ENCODE peak calls at places on chromosome X, in ten cellular contexts. One of them, this sample, is unnamed.

GRCh38 chrX:44071070-44071645 is 98.0 kb upstream of the NDP start:
- DNase-seq in dorsolateral prefrontal cortex: peak
- DNase-seq in GM23248: peak
- DNase-seq in OCI-LY7: no peak
- DNase-seq in brain microvascular endothelial cell: no peak
- DNase-seq in CD4-positive, CD25-positive, alpha-beta regulatory T cell: no peak
- DNase-seq in fibroblast of lung: peak
- DNase-seq in ovary: no peak
- DNase-seq in cardiac muscle cell: no peak
- DNase-seq in HFF-Myc: no peak
- DNase-seq in this sample: no peak

GRCh38 chrX:77953708-77954107 is 15.7 kb downstream of the PGAM4 start:
- DNase-seq in dorsolateral prefrontal cortex: no peak
- DNase-seq in GM23248: peak
- DNase-seq in OCI-LY7: no peak
- DNase-seq in brain microvascular endothelial cell: peak
- DNase-seq in CD4-positive, CD25-positive, alpha-beta regulatory T cell: no peak
- DNase-seq in fibroblast of lung: peak
- DNase-seq in ovary: no peak
- DNase-seq in cardiac muscle cell: peak
- DNase-seq in HFF-Myc: no peak
- DNase-seq in this sample: no peak

GRCh38 chrX:39819921-39820849 is 277.6 kb downstream of the BCOR start:
- DNase-seq in dorsolateral prefrontal cortex: no peak
- DNase-seq in GM23248: no peak
- DNase-seq in OCI-LY7: no peak
- DNase-seq in brain microvascular endothelial cell: no peak
- DNase-seq in CD4-positive, CD25-positive, alpha-beta regulatory T cell: no peak
- DNase-seq in fibroblast of lung: no peak
- DNase-seq in ovary: no peak
- DNase-seq in cardiac muscle cell: peak
- DNase-seq in HFF-Myc: no peak
- DNase-seq in this sample: no peak

GRCh38 chrX:49246541-49246940 is 11.3 kb downstream of the CCDC22 start:
- DNase-seq in dorsolateral prefrontal cortex: no peak
- DNase-seq in GM23248: no peak
- DNase-seq in OCI-LY7: no peak
- DNase-seq in brain microvascular endothelial cell: no peak
- DNase-seq in CD4-positive, CD25-positive, alpha-beta regulatory T cell: no peak
- DNase-seq in fibroblast of lung: no peak
- DNase-seq in ovary: no peak
- DNase-seq in cardiac muscle cell: no peak
- DNase-seq in HFF-Myc: no peak
- DNase-seq in this sample: no peak

GRCh38 chrX:3124041-3124440 is 82.8 kb downstream of the ARSF start:
- DNase-seq in dorsolateral prefrontal cortex: no peak
- DNase-seq in GM23248: no peak
- DNase-seq in OCI-LY7: no peak
- DNase-seq in brain microvascular endothelial cell: peak
- DNase-seq in CD4-positive, CD25-positive, alpha-beta regulatory T cell: no peak
- DNase-seq in fibroblast of lung: peak
- DNase-seq in ovary: no peak
- DNase-seq in cardiac muscle cell: peak
- DNase-seq in HFF-Myc: no peak
- DNase-seq in this sample: peak

GRCh38 chrX:119055650-119056049 is 17.1 kb upstream of the CT47C1 start:
- DNase-seq in dorsolateral prefrontal cortex: no peak
- DNase-seq in GM23248: peak
- DNase-seq in OCI-LY7: no peak
- DNase-seq in brain microvascular endothelial cell: no peak
- DNase-seq in CD4-positive, CD25-positive, alpha-beta regulatory T cell: no peak
- DNase-seq in fibroblast of lung: peak
- DNase-seq in ovary: no peak
- DNase-seq in cardiac muscle cell: peak
- DNase-seq in HFF-Myc: no peak
- DNase-seq in this sample: no peak

GRCh38 chrX:46630141-46630540 is 56.6 kb downstream of the CHST7 start:
- DNase-seq in dorsolateral prefrontal cortex: no peak
- DNase-seq in GM23248: peak
- DNase-seq in OCI-LY7: no peak
- DNase-seq in brain microvascular endothelial cell: no peak
- DNase-seq in CD4-positive, CD25-positive, alpha-beta regulatory T cell: no peak
- DNase-seq in fibroblast of lung: peak
- DNase-seq in ovary: no peak
- DNase-seq in cardiac muscle cell: no peak
- DNase-seq in HFF-Myc: no peak
- DNase-seq in this sample: peak

GRCh38 chrX:264634-265455 is 16.3 kb upstream of the PLCXD1 start:
- DNase-seq in dorsolateral prefrontal cortex: peak
- DNase-seq in GM23248: peak
- DNase-seq in OCI-LY7: no peak
- DNase-seq in brain microvascular endothelial cell: no peak
- DNase-seq in CD4-positive, CD25-positive, alpha-beta regulatory T cell: no peak
- DNase-seq in fibroblast of lung: no peak
- DNase-seq in ovary: no peak
- DNase-seq in cardiac muscle cell: peak
- DNase-seq in HFF-Myc: no peak
- DNase-seq in this sample: peak

GRCh38 chrX:97524997-97525396 is 641.3 kb downstream of the RPA4 start:
- DNase-seq in dorsolateral prefrontal cortex: no peak
- DNase-seq in GM23248: peak
- DNase-seq in OCI-LY7: no peak
- DNase-seq in brain microvascular endothelial cell: peak
- DNase-seq in CD4-positive, CD25-positive, alpha-beta regulatory T cell: no peak
- DNase-seq in fibroblast of lung: peak
- DNase-seq in ovary: no peak
- DNase-seq in cardiac muscle cell: peak
- DNase-seq in HFF-Myc: no peak
- DNase-seq in this sample: no peak

GRCh38 chrX:12825801-12826200 is 34.6 kb downstream of the PRPS2 start:
- DNase-seq in dorsolateral prefrontal cortex: no peak
- DNase-seq in GM23248: no peak
- DNase-seq in OCI-LY7: no peak
- DNase-seq in brain microvascular endothelial cell: peak
- DNase-seq in CD4-positive, CD25-positive, alpha-beta regulatory T cell: no peak
- DNase-seq in fibroblast of lung: peak
- DNase-seq in ovary: no peak
- DNase-seq in cardiac muscle cell: no peak
- DNase-seq in HFF-Myc: no peak
- DNase-seq in this sample: peak

GRCh38 chrX:83511208-83511607 is 3.1 kb downstream of the POU3F4 start:
- DNase-seq in dorsolateral prefrontal cortex: no peak
- DNase-seq in GM23248: no peak
- DNase-seq in OCI-LY7: no peak
- DNase-seq in brain microvascular endothelial cell: no peak
- DNase-seq in CD4-positive, CD25-positive, alpha-beta regulatory T cell: no peak
- DNase-seq in fibroblast of lung: peak
- DNase-seq in ovary: no peak
- DNase-seq in cardiac muscle cell: no peak
- DNase-seq in HFF-Myc: no peak
- DNase-seq in this sample: no peak

GRCh38 chrX:107731831-107732502 is 43.6 kb downstream of the TSC22D3 start:
- DNase-seq in dorsolateral prefrontal cortex: peak
- DNase-seq in GM23248: peak
- DNase-seq in OCI-LY7: no peak
- DNase-seq in brain microvascular endothelial cell: peak
- DNase-seq in CD4-positive, CD25-positive, alpha-beta regulatory T cell: no peak
- DNase-seq in fibroblast of lung: peak
- DNase-seq in ovary: peak
- DNase-seq in cardiac muscle cell: peak
- DNase-seq in HFF-Myc: no peak
- DNase-seq in this sample: peak

GRCh38 chrX:139063364-139063763 is 351.8 kb upstream of the FGF13 start:
- DNase-seq in dorsolateral prefrontal cortex: no peak
- DNase-seq in GM23248: no peak
- DNase-seq in OCI-LY7: no peak
- DNase-seq in brain microvascular endothelial cell: no peak
- DNase-seq in CD4-positive, CD25-positive, alpha-beta regulatory T cell: no peak
- DNase-seq in fibroblast of lung: no peak
- DNase-seq in ovary: no peak
- DNase-seq in cardiac muscle cell: no peak
- DNase-seq in HFF-Myc: no peak
- DNase-seq in this sample: no peak

GRCh38 chrX:97895751-97896150 is 1012.0 kb downstream of the RPA4 start:
- DNase-seq in dorsolateral prefrontal cortex: no peak
- DNase-seq in GM23248: peak
- DNase-seq in OCI-LY7: no peak
- DNase-seq in brain microvascular endothelial cell: no peak
- DNase-seq in CD4-positive, CD25-positive, alpha-beta regulatory T cell: no peak
- DNase-seq in fibroblast of lung: peak
- DNase-seq in ovary: no peak
- DNase-seq in cardiac muscle cell: no peak
- DNase-seq in HFF-Myc: no peak
- DNase-seq in this sample: no peak

GRCh38 chrX:84415155-84415554 is 87.1 kb downstream of the HDX start:
- DNase-seq in dorsolateral prefrontal cortex: no peak
- DNase-seq in GM23248: no peak
- DNase-seq in OCI-LY7: no peak
- DNase-seq in brain microvascular endothelial cell: no peak
- DNase-seq in CD4-positive, CD25-positive, alpha-beta regulatory T cell: no peak
- DNase-seq in fibroblast of lung: no peak
- DNase-seq in ovary: no peak
- DNase-seq in cardiac muscle cell: no peak
- DNase-seq in HFF-Myc: no peak
- DNase-seq in this sample: no peak

GRCh38 chrX:38327775-38328081 is 419 bp upstream of the RPGR start:
- DNase-seq in dorsolateral prefrontal cortex: no peak
- DNase-seq in GM23248: no peak
- DNase-seq in OCI-LY7: no peak
- DNase-seq in brain microvascular endothelial cell: no peak
- DNase-seq in CD4-positive, CD25-positive, alpha-beta regulatory T cell: no peak
- DNase-seq in fibroblast of lung: no peak
- DNase-seq in ovary: no peak
- DNase-seq in cardiac muscle cell: no peak
- DNase-seq in HFF-Myc: no peak
- DNase-seq in this sample: no peak
- H3K4me3 ChIP-seq in dorsolateral prefrontal cortex: peak
- H3K4me3 ChIP-seq in GM23248: peak
- H3K4me3 ChIP-seq in OCI-LY7: peak
- H3K4me3 ChIP-seq in brain microvascular endothelial cell: peak
- H3K4me3 ChIP-seq in CD4-positive, CD25-positive, alpha-beta regulatory T cell: peak
- H3K4me3 ChIP-seq in fibroblast of lung: no peak
- H3K4me3 ChIP-seq in ovary: peak
- H3K4me3 ChIP-seq in cardiac muscle cell: no peak
- H3K4me3 ChIP-seq in HFF-Myc: peak
- H3K4me3 ChIP-seq in this sample: no peak

GRCh38 chrX:153641575-153642312 is 5.3 kb upstream of the DUSP9 start:
- DNase-seq in dorsolateral prefrontal cortex: peak
- DNase-seq in GM23248: no peak
- DNase-seq in OCI-LY7: no peak
- DNase-seq in brain microvascular endothelial cell: no peak
- DNase-seq in CD4-positive, CD25-positive, alpha-beta regulatory T cell: no peak
- DNase-seq in fibroblast of lung: no peak
- DNase-seq in ovary: no peak
- DNase-seq in cardiac muscle cell: no peak
- DNase-seq in HFF-Myc: no peak
- DNase-seq in this sample: no peak

GRCh38 chrX:153642313-153642654 is 4.7 kb upstream of the DUSP9 start:
- DNase-seq in dorsolateral prefrontal cortex: peak
- DNase-seq in GM23248: peak
- DNase-seq in OCI-LY7: no peak
- DNase-seq in brain microvascular endothelial cell: no peak
- DNase-seq in CD4-positive, CD25-positive, alpha-beta regulatory T cell: no peak
- DNase-seq in fibroblast of lung: no peak
- DNase-seq in ovary: no peak
- DNase-seq in cardiac muscle cell: no peak
- DNase-seq in HFF-Myc: no peak
- DNase-seq in this sample: no peak

GRCh38 chrX:153644356-153645125 is 2.5 kb upstream of the DUSP9 start:
- DNase-seq in dorsolateral prefrontal cortex: no peak
- DNase-seq in GM23248: no peak
- DNase-seq in OCI-LY7: no peak
- DNase-seq in brain microvascular endothelial cell: no peak
- DNase-seq in CD4-positive, CD25-positive, alpha-beta regulatory T cell: no peak
- DNase-seq in fibroblast of lung: no peak
- DNase-seq in ovary: peak
- DNase-seq in cardiac muscle cell: no peak
- DNase-seq in HFF-Myc: no peak
- DNase-seq in this sample: peak

GRCh38 chrX:153643431-153644351 is 3.3 kb upstream of the DUSP9 start:
- DNase-seq in dorsolateral prefrontal cortex: no peak
- DNase-seq in GM23248: peak
- DNase-seq in OCI-LY7: no peak
- DNase-seq in brain microvascular endothelial cell: no peak
- DNase-seq in CD4-positive, CD25-positive, alpha-beta regulatory T cell: no peak
- DNase-seq in fibroblast of lung: no peak
- DNase-seq in ovary: peak
- DNase-seq in cardiac muscle cell: no peak
- DNase-seq in HFF-Myc: no peak
- DNase-seq in this sample: no peak

GRCh38 chrX:153642655-153643430 is 4.2 kb upstream of the DUSP9 start:
- DNase-seq in dorsolateral prefrontal cortex: peak
- DNase-seq in GM23248: no peak
- DNase-seq in OCI-LY7: no peak
- DNase-seq in brain microvascular endothelial cell: no peak
- DNase-seq in CD4-positive, CD25-positive, alpha-beta regulatory T cell: no peak
- DNase-seq in fibroblast of lung: no peak
- DNase-seq in ovary: peak
- DNase-seq in cardiac muscle cell: no peak
- DNase-seq in HFF-Myc: no peak
- DNase-seq in this sample: no peak
- H3K4me3 ChIP-seq in dorsolateral prefrontal cortex: peak
- H3K4me3 ChIP-seq in GM23248: no peak
- H3K4me3 ChIP-seq in OCI-LY7: no peak
- H3K4me3 ChIP-seq in brain microvascular endothelial cell: no peak
- H3K4me3 ChIP-seq in CD4-positive, CD25-positive, alpha-beta regulatory T cell: no peak
- H3K4me3 ChIP-seq in fibroblast of lung: no peak
- H3K4me3 ChIP-seq in ovary: no peak
- H3K4me3 ChIP-seq in cardiac muscle cell: peak
- H3K4me3 ChIP-seq in HFF-Myc: no peak
- H3K4me3 ChIP-seq in this sample: no peak

DNA sequence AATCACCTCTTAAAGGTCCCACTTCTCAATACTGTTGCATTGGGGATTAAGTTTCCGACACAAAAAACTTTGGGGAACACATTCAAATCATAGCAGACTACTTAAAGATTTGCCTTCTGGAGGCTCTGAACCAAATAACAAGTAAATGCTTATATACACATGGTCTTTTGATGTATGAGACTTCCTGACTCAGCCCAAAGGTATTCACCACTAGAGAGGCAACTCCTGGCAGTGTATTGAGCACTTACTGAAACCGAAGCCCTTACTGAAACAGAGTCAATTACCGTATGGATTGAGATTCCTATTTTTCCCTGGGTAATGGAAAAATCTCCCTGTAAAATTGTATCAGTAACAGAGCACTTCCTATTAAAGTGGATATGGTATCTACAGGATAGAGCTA is 45.4 kb downstream of the ZCCHC13 start:
- DNase-seq in dorsolateral prefrontal cortex: no peak
- DNase-seq in GM23248: peak
- DNase-seq in OCI-LY7: no peak
- DNase-seq in brain microvascular endothelial cell: peak
- DNase-seq in CD4-positive, CD25-positive, alpha-beta regulatory T cell: no peak
- DNase-seq in fibroblast of lung: peak
- DNase-seq in ovary: no peak
- DNase-seq in cardiac muscle cell: peak
- DNase-seq in HFF-Myc: peak
- DNase-seq in this sample: peak
- H3K4me3 ChIP-seq in dorsolateral prefrontal cortex: no peak
- H3K4me3 ChIP-seq in GM23248: no peak
- H3K4me3 ChIP-seq in OCI-LY7: no peak
- H3K4me3 ChIP-seq in brain microvascular endothelial cell: no peak
- H3K4me3 ChIP-seq in CD4-positive, CD25-positive, alpha-beta regulatory T cell: no peak
- H3K4me3 ChIP-seq in fibroblast of lung: no peak
- H3K4me3 ChIP-seq in ovary: no peak
- H3K4me3 ChIP-seq in cardiac muscle cell: no peak
- H3K4me3 ChIP-seq in HFF-Myc: no peak
- H3K4me3 ChIP-seq in this sample: no peak

GRCh38 chrX:149504226-149504914 is 736 bp downstream of the IDS start:
- DNase-seq in dorsolateral prefrontal cortex: peak
- DNase-seq in GM23248: peak
- DNase-seq in OCI-LY7: peak
- DNase-seq in brain microvascular endothelial cell: no peak
- DNase-seq in CD4-positive, CD25-positive, alpha-beta regulatory T cell: peak
- DNase-seq in fibroblast of lung: no peak
- DNase-seq in ovary: no peak
- DNase-seq in cardiac muscle cell: no peak
- DNase-seq in HFF-Myc: no peak
- DNase-seq in this sample: peak
- H3K4me3 ChIP-seq in dorsolateral prefrontal cortex: peak
- H3K4me3 ChIP-seq in GM23248: peak
- H3K4me3 ChIP-seq in OCI-LY7: peak
- H3K4me3 ChIP-seq in brain microvascular endothelial cell: peak
- H3K4me3 ChIP-seq in CD4-positive, CD25-positive, alpha-beta regulatory T cell: peak
- H3K4me3 ChIP-seq in fibroblast of lung: peak
- H3K4me3 ChIP-seq in ovary: peak
- H3K4me3 ChIP-seq in cardiac muscle cell: peak
- H3K4me3 ChIP-seq in HFF-Myc: peak
- H3K4me3 ChIP-seq in this sample: peak

This sample was measured in foreskin fibroblast.